ENCODE peak calls at places on chromosomes 1 and 21, in nine cellular contexts. E, G, D, F, M, X, V, R and T are unnamed samples.
A peak's percentile ranks its signal among the peaks of the same experiment; 100 is the strongest.

GRCh38 chr1:229786974-229787610 is 161.0 kb downstream of the URB2 start:
- DNase-seq in X (no peak), V (no peak), E (no peak), M (no peak), G (no peak), R (no peak), F (no peak), D (no peak), T (no peak)

GRCh38 chr1:9922342-9922741 is 12.3 kb upstream of the CTNNBIP1 start:
- DNase-seq in D (peak; percentile 38), M (no peak), X (no peak), E (peak; percentile 64), V (no peak), R (no peak), F (no peak), G (no peak), T (no peak)

GRCh38 chr1:11550664-11551283 is 71.8 kb downstream of the DISP3 start:
- DNase-seq in R (peak; percentile 83), X (peak; percentile 38), G (peak; percentile 92), E (peak; percentile 97), F (no peak), M (peak; percentile 81), V (peak; percentile 87), D (peak; percentile 97), T (peak; percentile 56)

GRCh38 chr1:55078470-55078869 is 39.1 kb downstream of the PCSK9 start:
- DNase-seq in E (no peak), V (no peak), G (no peak), M (no peak), X (no peak), F (no peak), D (no peak), R (no peak), T (no peak)

GRCh38 chr1:212098771-212099170 is 63.2 kb downstream of the DTL start:
- DNase-seq in G (no peak), M (no peak), D (no peak), F (no peak), E (no peak), R (no peak), V (no peak), X (no peak), T (no peak)

GRCh38 chr1:177632923-177633322 is 336.9 kb downstream of the SEC16B start:
- DNase-seq in D (no peak), X (no peak), E (no peak), V (no peak), R (no peak), G (no peak), F (no peak), M (no peak), T (no peak)

GRCh38 chr21:38311765-38312164 is 55.0 kb downstream of the KCNJ15 start:
- DNase-seq in X (no peak), E (no peak), M (no peak), V (no peak), R (peak; percentile 29), F (no peak), D (no peak), G (no peak), T (no peak)

GRCh38 chr1:43774359-43774758 is 67.0 kb downstream of the ST3GAL3 start:
- DNase-seq in M (peak; percentile 70), R (peak; percentile 90), G (no peak), X (no peak), D (no peak), F (no peak), E (no peak), V (no peak), T (no peak)

GRCh38 chr1:205832326-205832751 is 17.6 kb downstream of the PM20D1 start:
- DNase-seq in F (no peak), D (no peak), V (no peak), E (no peak), G (no peak), R (no peak), X (no peak), M (no peak), T (no peak)

GRCh38 chr21:45488839-45489479 is 53.3 kb downstream of the SLC19A1 start:
- DNase-seq in F (no peak), M (no peak), X (no peak), V (no peak), E (peak; percentile 52), G (no peak), R (no peak), D (peak; percentile 66), T (no peak)

GRCh38 chr1:93448983-93449805 is 1.3 kb downstream of the FNBP1L start:
- DNase-seq in D (peak; percentile 84), F (peak; percentile 44), R (peak; percentile 76), X (no peak), E (peak; percentile 60), M (peak; percentile 58), G (peak; percentile 79), V (no peak), T (no peak)

GRCh38 chr1:245272676-245273075 is 117.9 kb downstream of the KIF26B start:
- DNase-seq in G (no peak), M (no peak), X (no peak), F (no peak), E (no peak), D (no peak), R (no peak), V (peak; percentile 63), T (no peak)

GRCh38 chr1:248306103-248306502 is 2.9 kb upstream of the OR2T12 start:
- DNase-seq in R (no peak), X (no peak), E (no peak), V (no peak), M (no peak), F (no peak), G (no peak), D (no peak), T (no peak)

DNA sequence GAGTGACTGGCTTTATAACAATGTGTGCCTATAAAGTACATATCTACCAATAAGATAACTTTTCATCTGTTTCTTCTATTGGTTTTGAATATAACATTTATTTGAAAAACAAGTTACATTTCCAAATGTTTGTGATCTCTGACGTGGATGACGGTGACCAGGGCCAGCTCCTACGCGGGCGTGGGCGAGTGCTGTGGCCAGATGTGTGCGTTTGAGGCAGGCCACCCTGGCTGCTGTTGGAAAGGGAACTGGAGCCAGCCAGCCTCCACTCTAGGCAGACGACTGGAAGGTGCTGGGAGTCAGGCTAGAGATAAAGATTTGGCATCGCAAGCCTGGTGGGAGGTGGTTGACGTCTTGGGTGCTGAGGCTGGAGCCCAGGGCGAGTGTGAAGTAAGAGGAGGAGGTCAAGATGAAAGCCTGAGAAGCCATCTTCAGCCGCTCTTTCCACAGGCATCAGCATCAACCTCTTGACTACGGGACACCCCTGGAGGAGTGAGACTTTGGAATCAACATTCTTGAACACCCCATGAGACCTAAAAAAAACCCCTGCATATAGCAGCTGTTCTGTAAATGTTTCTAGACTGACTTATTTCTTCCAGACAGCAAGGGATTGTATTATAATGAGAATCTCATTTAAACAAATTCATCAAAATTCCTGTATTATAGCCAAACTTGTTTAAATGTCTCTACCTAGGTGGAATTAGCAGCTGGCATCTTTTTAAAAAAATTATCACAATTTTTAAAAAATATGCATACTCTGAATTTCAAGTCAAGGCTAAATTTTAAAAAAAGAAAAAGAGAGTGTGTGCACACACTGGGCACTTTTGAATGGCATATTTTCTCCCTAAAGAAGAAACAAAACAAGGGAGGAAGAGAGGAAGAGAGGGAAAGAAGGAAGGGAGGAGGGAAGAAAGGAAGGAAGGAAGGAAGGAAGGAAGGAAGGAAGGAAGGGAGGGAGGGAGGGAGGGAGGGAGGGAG is 112.5 kb upstream of the SLC44A3 start:
- DNase-seq in F (no peak), G (no peak), M (peak; percentile 33), X (no peak), R (peak; percentile 49), D (no peak), E (no peak), V (no peak), T (no peak)
- TF ChIP-seq EZH2phosphoT487 in F (no peak), G (no peak), M (no peak), X (no peak), R (no peak), D (no peak), E (no peak), V (no peak), T (no peak)

DNA sequence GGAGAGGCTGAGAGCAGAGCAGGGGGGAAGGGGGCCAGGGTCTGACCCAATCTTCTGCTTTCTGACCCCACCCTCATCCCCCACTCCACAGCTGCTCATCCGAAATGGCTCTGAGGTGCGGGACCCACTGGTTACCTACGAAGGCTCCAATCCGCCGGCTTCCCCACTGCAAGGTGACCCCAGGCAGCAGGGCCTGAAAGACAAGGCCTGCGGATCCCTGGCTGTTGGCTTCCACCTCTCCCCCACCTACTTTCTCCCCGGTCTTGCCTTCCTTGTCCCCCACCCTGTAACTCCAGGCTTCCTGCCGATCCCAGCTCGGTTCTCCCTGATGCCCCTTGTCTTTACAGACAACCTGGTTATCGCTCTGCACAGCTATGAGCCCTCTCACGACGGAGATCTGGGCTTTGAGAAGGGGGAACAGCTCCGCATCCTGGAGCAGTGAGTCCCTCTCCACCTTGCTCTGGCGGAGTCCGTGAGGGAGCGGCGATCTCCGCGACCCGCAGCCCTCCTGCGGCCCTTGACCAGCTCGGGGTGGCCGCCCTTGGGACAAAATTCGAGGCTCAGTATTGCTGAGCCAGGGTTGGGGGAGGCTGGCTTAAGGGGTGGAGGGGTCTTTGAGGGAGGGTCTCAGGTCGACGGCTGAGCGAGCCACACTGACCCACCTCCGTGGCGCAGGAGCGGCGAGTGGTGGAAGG is 17.1 kb upstream of the HDAC1 start:
- DNase-seq in R (no peak), D (peak; percentile 54), G (no peak), V (no peak), E (no peak), F (no peak), X (no peak), M (no peak), T (no peak)
- TF ChIP-seq EZH2phosphoT487 in R (no peak), D (no peak), G (no peak), V (no peak), E (no peak), F (no peak), X (no peak), M (no peak), T (no peak)

GRCh38 chr1:209672705-209673630 is 2.2 kb upstream of the G0S2 start:
- DNase-seq in G (no peak), X (no peak), R (peak; percentile 26), F (no peak), V (peak; percentile 96), M (peak; percentile 45), E (no peak), D (no peak), T (no peak)
- TF ChIP-seq EZH2phosphoT487 in G (no peak), X (no peak), R (no peak), F (no peak), V (no peak), M (no peak), E (no peak), D (no peak), T (no peak)

GRCh38 chr21:42847051-42847707 is 32.2 kb downstream of the WDR4 start:
- DNase-seq in E (no peak), X (no peak), G (no peak), R (no peak), V (no peak), F (peak; percentile 10), D (no peak), M (no peak), T (no peak)

GRCh38 chr21:42845296-42845965 is 33.9 kb downstream of the WDR4 start:
- DNase-seq in X (no peak), G (no peak), M (no peak), D (no peak), V (no peak), F (peak; percentile 5), R (no peak), E (no peak), T (no peak)

GRCh38 chr21:42843021-42843420 is 36.3 kb downstream of the WDR4 start:
- DNase-seq in E (no peak), D (no peak), V (no peak), M (no peak), R (no peak), F (no peak), G (no peak), X (no peak), T (no peak)

GRCh38 chr21:42846221-42846620 is 33.1 kb downstream of the WDR4 start:
- DNase-seq in E (no peak), G (no peak), X (no peak), F (peak; percentile 5), V (no peak), M (no peak), R (no peak), D (no peak), T (no peak)

GRCh38 chr21:42844411-42845113 is 34.8 kb downstream of the WDR4 start:
- DNase-seq in E (no peak), X (no peak), F (peak; percentile 15), R (no peak), V (no peak), G (no peak), D (no peak), M (no peak), T (no peak)
- TF ChIP-seq EZH2phosphoT487 in E (no peak), X (no peak), F (no peak), R (no peak), V (no peak), G (no peak), D (no peak), M (no peak), T (no peak)